ENCODE peak calls at places on chromosomes 13 and 19, in nine cellular contexts. I, O, H, X, Z, F, M, R and D are unnamed samples.

GRCh38 chr19:4866595-4867424 is 657 bp downstream of the PLIN3 start:
- DNase-seq in X (peak; percentile 74), R (peak; percentile 54), I (peak; percentile 51), Z (peak; percentile 57), H (peak; percentile 74), O (peak; percentile 81), M (peak; percentile 76), F (peak; percentile 75), D (peak; percentile 47)

GRCh38 chr13:47484564-47484963 is 516.5 kb downstream of the SUCLA2 start:
- DNase-seq in O (no peak), M (peak; percentile 5), Z (no peak), X (no peak), R (no peak), F (no peak), H (no peak), I (no peak), D (no peak)

GRCh38 chr19:13099073-13099999 is 3.3 kb downstream of the LYL1 start:
- DNase-seq in O (peak; percentile 91), R (peak; percentile 58), Z (peak; percentile 70), H (peak; percentile 84), I (no peak), X (peak; percentile 52), M (peak; percentile 96), F (peak; percentile 86), D (peak; percentile 89)

GRCh38 chr13:31851201-31851600 is 111.9 kb downstream of the RXFP2 start:
- DNase-seq in H (no peak), O (no peak), F (no peak), I (no peak), R (no peak), Z (no peak), X (no peak), M (no peak), D (no peak)

GRCh38 chr19:17326595-17326966 is 8.1 kb downstream of the ANO8 start:
- DNase-seq in F (no peak), R (no peak), Z (no peak), H (no peak), M (no peak), I (no peak), X (no peak), O (no peak), D (no peak)

GRCh38 chr13:26978081-26978860 is 193.3 kb downstream of the USP12 start:
- DNase-seq in X (no peak), H (no peak), I (no peak), F (peak; percentile 18), Z (no peak), M (no peak), O (no peak), R (no peak), D (peak; percentile 21)

GRCh38 chr13:67224148-67224846 is 5.8 kb downstream of the PCDH9 start:
- DNase-seq in X (peak; percentile 51), O (peak; percentile 92), I (peak; percentile 77), Z (peak; percentile 50), F (peak; percentile 62), R (peak; percentile 57), M (peak; percentile 72), H (peak; percentile 81), D (peak; percentile 80)

GRCh38 chr19:33690461-33691427 is 69.0 kb downstream of the CHST8 start:
- DNase-seq in I (no peak), H (no peak), O (no peak), Z (no peak), F (peak; percentile 39), R (no peak), X (no peak), M (no peak), D (no peak)

GRCh38 chr19:11286312-11286974 is 9.5 kb upstream of the TSPAN16 start:
- DNase-seq in H (no peak), F (no peak), R (no peak), I (no peak), O (no peak), Z (no peak), M (peak; percentile 32), X (no peak), D (no peak)

GRCh38 chr19:44808463-44809371 is at the start of gene BCAM:
- DNase-seq in X (peak; percentile 98), M (no peak), H (peak; percentile 85), R (peak; percentile 35), O (peak; percentile 91), F (peak; percentile 70), I (peak; percentile 75), Z (peak; percentile 83), D (peak; percentile 55)

GRCh38 chr13:35912841-35913240 is 218.3 kb downstream of the DCLK1 start:
- DNase-seq in M (no peak), R (no peak), O (no peak), F (no peak), H (no peak), X (no peak), I (no peak), Z (no peak), D (no peak)

GRCh38 chr19:13189600-13189999 is 39.4 kb downstream of the IER2 start:
- DNase-seq in Z (no peak), H (no peak), F (no peak), I (no peak), O (no peak), X (no peak), R (no peak), M (no peak), D (no peak)

GRCh38 chr13:54750521-54750920 is 1721.9 kb downstream of the OLFM4 start:
- DNase-seq in H (no peak), F (no peak), X (no peak), M (no peak), Z (no peak), R (no peak), O (no peak), I (no peak), D (no peak)

GRCh38 chr13:96165840-96166239 is 75.9 kb downstream of the HS6ST3 start:
- DNase-seq in X (no peak), M (no peak), O (no peak), R (no peak), F (no peak), H (no peak), I (no peak), Z (no peak), D (no peak)

GRCh38 chr13:81153478-81153877 is 812.6 kb upstream of the SPRY2 start:
- DNase-seq in H (no peak), F (no peak), O (no peak), M (no peak), X (no peak), Z (no peak), I (no peak), R (no peak), D (no peak)

GRCh38 chr13:106814389-106814903 is 246.5 kb upstream of the ARGLU1 start:
- DNase-seq in F (no peak), I (no peak), H (no peak), Z (no peak), R (no peak), O (no peak), X (no peak), M (no peak), D (no peak)

DNA sequence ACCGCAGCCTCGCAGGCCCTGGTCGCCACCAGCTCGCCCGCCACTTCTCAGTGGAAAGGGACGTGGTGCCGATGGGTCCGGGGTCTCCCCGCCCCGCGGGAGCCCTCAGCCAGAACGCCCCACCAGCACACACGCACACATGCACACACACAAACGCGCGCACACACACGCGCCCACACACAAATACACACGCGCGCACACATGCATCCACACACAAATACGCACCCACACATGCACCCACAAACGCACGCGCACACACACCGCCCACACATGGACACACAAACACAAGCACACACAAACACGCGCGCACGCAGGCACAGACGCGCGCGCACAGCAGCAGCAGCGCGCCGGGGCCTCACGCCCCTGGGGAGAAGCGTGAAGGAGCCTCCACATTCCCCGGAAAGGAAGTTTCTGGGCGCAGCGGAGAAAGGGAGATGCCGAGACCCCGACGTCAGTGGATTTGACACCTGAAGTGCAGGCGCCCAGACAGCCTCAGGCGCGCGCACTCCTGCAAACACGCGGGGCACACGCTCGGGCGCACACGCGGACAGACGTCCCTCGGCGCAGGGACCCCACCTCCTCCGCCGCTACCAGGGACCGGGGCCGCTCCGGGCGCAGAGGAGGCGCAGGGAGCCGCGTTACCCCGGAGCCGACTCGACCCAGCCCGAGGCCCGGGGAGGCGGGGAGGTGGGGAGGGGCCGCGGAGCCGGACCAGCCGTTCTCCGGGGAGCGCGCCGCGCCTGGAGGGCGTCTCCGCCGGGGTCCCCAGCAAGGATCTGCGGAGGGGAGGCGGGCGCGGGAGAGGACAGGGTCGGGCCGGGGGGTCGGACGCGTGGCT is 623 bp downstream of the RASA3 start:
- DNase-seq in F (no peak), M (peak; percentile 67), H (peak; percentile 62), Z (peak; percentile 37), O (no peak), I (peak; percentile 34), R (no peak), X (peak; percentile 69), D (peak; percentile 72)
- TF ChIP-seq POLR2A in F (no peak), M (no peak), H (no peak), Z (no peak), O (no peak), I (no peak), R (no peak), X (no peak), D (no peak)

DNA sequence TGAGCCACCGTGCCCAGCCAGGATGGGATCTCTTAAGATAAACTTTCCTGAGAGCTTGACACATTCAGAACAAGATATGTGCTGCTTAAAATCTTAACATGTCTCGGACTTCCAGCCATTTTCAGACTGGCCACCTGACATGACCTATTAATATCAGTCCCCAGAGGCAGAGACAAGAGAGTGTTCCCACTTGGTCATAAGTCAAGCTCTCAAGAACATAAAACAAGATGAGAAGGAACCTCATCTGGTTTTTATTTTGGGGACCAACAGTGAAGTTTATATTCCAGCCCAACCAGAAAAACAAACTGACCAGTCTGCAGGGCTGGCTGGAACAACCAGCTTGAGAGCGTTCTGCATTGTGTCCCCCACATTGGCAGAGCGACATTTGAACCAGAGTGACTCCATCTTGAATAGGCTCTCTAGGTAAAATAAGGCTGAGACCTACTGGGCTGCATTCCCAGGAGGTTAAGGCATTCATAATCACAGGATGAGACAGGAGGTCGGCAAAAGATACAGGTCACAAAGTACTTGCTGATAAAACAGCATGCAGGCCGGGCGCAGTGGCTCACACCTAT is 21.8 kb upstream of the PLEKHF1 start:
- DNase-seq in I (no peak), H (no peak), O (peak; percentile 38), Z (no peak), R (no peak), F (no peak), M (no peak), X (no peak), D (no peak)
- TF ChIP-seq POLR2A in I (no peak), H (no peak), O (no peak), Z (no peak), R (no peak), F (no peak), M (no peak), X (no peak), D (no peak)

DNA sequence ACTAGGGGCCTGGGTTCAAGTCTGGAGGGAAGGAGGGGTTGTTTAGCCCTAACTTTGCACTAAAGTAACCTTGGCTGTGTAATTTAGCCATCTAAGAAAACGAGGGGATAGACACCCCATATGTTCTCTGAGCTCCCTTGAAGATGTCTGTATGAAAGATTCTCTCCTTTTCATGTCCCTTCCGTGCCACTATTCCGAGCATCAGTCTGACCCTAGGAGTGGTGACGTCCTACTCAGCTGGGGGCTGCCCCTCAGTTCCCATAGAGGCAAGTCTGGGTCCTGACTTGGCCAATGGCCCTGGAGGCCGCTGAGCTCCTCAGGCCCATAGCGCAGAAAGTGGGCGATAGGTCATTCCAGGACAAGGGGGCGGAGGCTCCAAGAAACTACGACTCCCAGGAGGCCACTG is 790 bp upstream of the WDFY2 start:
- DNase-seq in O (no peak), I (no peak), Z (no peak), M (no peak), X (no peak), H (no peak), F (no peak), R (no peak), D (no peak)
- TF ChIP-seq POLR2A in O (no peak), I (no peak), Z (no peak), M (no peak), X (peak; percentile 60), H (no peak), F (no peak), R (no peak), D (no peak)

GRCh38 chr13:49304763-49305695 is 57.3 kb downstream of the CDADC1 start:
- DNase-seq in O (no peak), I (no peak), X (no peak), Z (no peak), R (no peak), F (no peak), H (no peak), M (no peak), D (no peak)
- TF ChIP-seq POLR2A in O (no peak), I (no peak), X (no peak), Z (no peak), R (no peak), F (no peak), H (no peak), M (no peak), D (no peak)